ENCODE peak calls at places on chromosomes 3 and 15, in nine cellular contexts. P, S, I, Y, F, L, N, K and D are unnamed samples.

GRCh38 chr3:13027154-13027553 is 46.1 kb downstream of the IQSEC1 start:
- DNase-seq in P (peak), S (no peak), I (no peak), Y (no peak), F (no peak), L (no peak), N (no peak), K (no peak), D (no peak)

GRCh38 chr3:154427685-154428291 is 2.2 kb downstream of the GPR149 start:
- DNase-seq in P (no peak), S (no peak), I (no peak), Y (no peak), F (no peak), L (no peak), N (no peak), K (no peak), D (no peak)

GRCh38 chr3:52820741-52821140 is 9.7 kb downstream of the ITIH4 start:
- DNase-seq in P (no peak), S (no peak), I (peak), Y (no peak), F (no peak), L (no peak), N (no peak), K (peak), D (peak)

GRCh38 chr3:153734777-153735551 is 386.2 kb upstream of the ARHGEF26 start:
- DNase-seq in P (no peak), S (no peak), I (no peak), Y (no peak), F (no peak), L (no peak), N (no peak), K (no peak), D (no peak)

GRCh38 chr3:54818942-54819341 is 108.9 kb downstream of the LRTM1 start:
- DNase-seq in P (no peak), S (no peak), I (no peak), Y (no peak), F (no peak), L (no peak), N (no peak), K (no peak), D (no peak)

GRCh38 chr3:17985658-17986392 is 243.4 kb upstream of the TBC1D5 start:
- DNase-seq in P (no peak), S (no peak), I (no peak), Y (no peak), F (no peak), L (no peak), N (no peak), K (no peak), D (no peak)

GRCh38 chr3:195451373-195452000 is 8.7 kb upstream of the ACAP2 start:
- DNase-seq in P (no peak), S (no peak), I (no peak), Y (no peak), F (no peak), L (no peak), N (no peak), K (no peak), D (no peak)

GRCh38 chr3:143627336-143627735 is 220.9 kb downstream of the SLC9A9 start:
- DNase-seq in P (no peak), S (no peak), I (no peak), Y (no peak), F (no peak), L (no peak), N (no peak), K (no peak), D (no peak)

GRCh38 chr3:55894605-55895004 is 407.5 kb upstream of the WNT5A start:
- DNase-seq in P (no peak), S (no peak), I (no peak), Y (no peak), F (no peak), L (no peak), N (no peak), K (no peak), D (no peak)

GRCh38 chr3:33186524-33187367 is 31.9 kb downstream of the SUSD5 start:
- DNase-seq in P (no peak), S (no peak), I (no peak), Y (no peak), F (no peak), L (no peak), N (no peak), K (no peak), D (no peak)

GRCh38 chr3:48564022-48564421 is 441 bp upstream of the UCN2 start:
- DNase-seq in P (no peak), S (no peak), I (no peak), Y (no peak), F (peak), L (peak), N (no peak), K (peak), D (no peak)

GRCh38 chr15:101447561-101448071 is 41.9 kb downstream of the PCSK6 start:
- DNase-seq in P (peak), S (no peak), I (no peak), Y (no peak), F (no peak), L (no peak), N (no peak), K (no peak), D (no peak)

GRCh38 chr3:42608586-42608985 is 8.1 kb downstream of the NKTR start:
- DNase-seq in P (no peak), S (no peak), I (no peak), Y (peak), F (no peak), L (no peak), N (no peak), K (no peak), D (no peak)

GRCh38 chr15:48090666-48091065 is 30.1 kb upstream of the SLC24A5 start:
- DNase-seq in P (no peak), S (no peak), I (no peak), Y (no peak), F (no peak), L (no peak), N (no peak), K (no peak), D (no peak)

GRCh38 chr3:62101488-62101887 is 271.9 kb downstream of the FEZF2 start:
- DNase-seq in P (no peak), S (no peak), I (no peak), Y (no peak), F (no peak), L (no peak), N (no peak), K (no peak), D (no peak)

GRCh38 chr3:137010137-137010536 is 52.4 kb downstream of the IL20RB start:
- DNase-seq in P (no peak), S (no peak), I (no peak), Y (no peak), F (no peak), L (no peak), N (no peak), K (no peak), D (no peak)

GRCh38 chr15:75167588-75168076 is 34.0 kb upstream of the C15orf39 start:
- DNase-seq in P (no peak), S (no peak), I (no peak), Y (no peak), F (no peak), L (no peak), N (no peak), K (no peak), D (no peak)

GRCh38 chr3:45179163-45179562 is 33.0 kb upstream of the CDCP1 start:
- DNase-seq in P (peak), S (no peak), I (no peak), Y (no peak), F (no peak), L (no peak), N (no peak), K (no peak), D (no peak)

GRCh38 chr3:49456417-49456816 is 13.7 kb upstream of the DAG1 start:
- DNase-seq in P (no peak), S (no peak), I (no peak), Y (no peak), F (no peak), L (no peak), N (no peak), K (no peak), D (no peak)

GRCh38 chr15:48577495-48577894 is 68.0 kb downstream of the FBN1 start:
- DNase-seq in P (no peak), S (no peak), I (no peak), Y (no peak), F (no peak), L (no peak), N (no peak), K (no peak), D (no peak)

GRCh38 chr15:28111552-28111951 is 12.4 kb upstream of the OCA2 start:
- DNase-seq in P (peak), S (no peak), I (no peak), Y (no peak), F (no peak), L (no peak), N (no peak), K (no peak), D (no peak)

GRCh38 chr3:13427662-13428603 is 7.8 kb upstream of the NUP210 start:
- DNase-seq in P (no peak), S (no peak), I (no peak), Y (no peak), F (no peak), L (no peak), N (no peak), K (no peak), D (no peak)

GRCh38 chr3:178443634-178444033 is 92.6 kb upstream of the KCNMB2 start:
- DNase-seq in P (no peak), S (no peak), I (no peak), Y (no peak), F (no peak), L (no peak), N (no peak), K (no peak), D (no peak)

GRCh38 chr3:46162975-46163550 is 45.0 kb downstream of the CCR1 start:
- DNase-seq in P (no peak), S (no peak), I (no peak), Y (no peak), F (no peak), L (no peak), N (no peak), K (peak), D (no peak)

GRCh38 chr15:58864602-58865419 is 68.7 kb downstream of the SLTM start:
- DNase-seq in P (peak), S (no peak), I (peak), Y (no peak), F (no peak), L (no peak), N (no peak), K (no peak), D (no peak)

GRCh38 chr3:13496879-13497278 is 16.8 kb downstream of the HDAC11 start:
- DNase-seq in P (no peak), S (no peak), I (no peak), Y (no peak), F (no peak), L (no peak), N (no peak), K (no peak), D (no peak)

GRCh38 chr15:69554321-69554961 is 101.8 kb downstream of the RPLP1 start:
- DNase-seq in P (no peak), S (no peak), I (no peak), Y (no peak), F (no peak), L (peak), N (no peak), K (no peak), D (no peak)

GRCh38 chr3:155772801-155773200 is 27.9 kb upstream of the PLCH1 start:
- DNase-seq in P (no peak), S (no peak), I (no peak), Y (no peak), F (no peak), L (no peak), N (no peak), K (no peak), D (no peak)

GRCh38 chr3:128693696-128694095 is 32.3 kb upstream of the RAB7A start:
- DNase-seq in P (no peak), S (no peak), I (no peak), Y (no peak), F (no peak), L (no peak), N (no peak), K (no peak), D (no peak)

GRCh38 chr3:128701342-128702212 is 24.4 kb upstream of the RAB7A start:
- DNase-seq in P (no peak), S (no peak), I (no peak), Y (no peak), F (no peak), L (no peak), N (no peak), K (no peak), D (no peak)

GRCh38 chr3:128697336-128697735 is 28.6 kb upstream of the RAB7A start:
- DNase-seq in P (no peak), S (no peak), I (no peak), Y (no peak), F (no peak), L (no peak), N (no peak), K (no peak), D (no peak)

GRCh38 chr3:128702391-128702790 is 23.6 kb upstream of the RAB7A start:
- DNase-seq in P (no peak), S (no peak), I (no peak), Y (no peak), F (no peak), L (no peak), N (no peak), K (no peak), D (no peak)

DNA sequence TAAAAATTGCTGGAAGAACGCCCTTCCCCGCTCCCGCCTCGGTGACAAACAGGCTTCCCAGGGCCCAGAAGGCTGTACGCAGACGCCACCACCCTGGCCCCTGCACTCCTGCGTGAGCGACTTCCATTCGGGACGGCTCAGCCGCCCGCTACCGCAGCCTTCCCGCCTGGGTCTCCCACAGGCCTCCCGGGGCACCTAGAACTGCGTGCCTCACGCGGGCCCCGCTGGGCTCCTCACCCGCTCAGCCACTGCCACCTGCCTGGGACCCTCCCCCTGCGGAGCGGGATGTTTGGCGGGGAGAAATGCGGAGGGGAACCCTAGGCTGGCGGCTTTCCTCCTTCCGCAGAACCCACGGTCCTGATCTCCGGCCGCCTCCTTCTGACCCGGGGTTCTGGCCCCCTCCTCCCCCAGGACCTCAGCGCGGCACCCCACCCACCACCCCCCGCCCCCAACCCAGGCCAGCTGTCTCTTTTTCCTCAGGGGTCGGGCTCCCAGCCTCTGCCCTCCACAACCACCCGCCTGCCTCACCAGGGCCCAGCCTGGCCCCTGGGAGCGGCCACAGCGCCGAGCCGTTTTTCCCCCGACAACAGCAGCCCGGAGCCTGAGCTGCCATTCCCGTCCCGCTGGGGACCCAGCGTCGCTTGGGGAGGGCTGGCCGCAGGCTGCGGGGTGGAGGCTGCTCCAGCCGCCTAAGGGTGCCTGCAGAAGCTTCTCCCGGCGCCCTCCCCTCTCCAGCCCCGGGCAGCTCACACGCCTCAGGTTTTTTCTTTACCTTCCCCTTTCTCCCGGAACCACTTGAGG is 27.6 kb upstream of the RAB7A start:
- DNase-seq in P (peak), S (no peak), I (peak), Y (no peak), F (no peak), L (peak), N (no peak), K (no peak), D (peak)
- TF ChIP-seq POLR2AphosphoS5 in P (peak), S (peak), I (no peak), Y (no peak), F (no peak), L (no peak), N (no peak), K (no peak), D (no peak)

GRCh38 chr15:63402498-63403253 is 21.0 kb upstream of the CA12 start:
- DNase-seq in P (no peak), S (peak), I (no peak), Y (peak), F (no peak), L (no peak), N (no peak), K (no peak), D (no peak)
- TF ChIP-seq POLR2AphosphoS5 in P (no peak), S (no peak), I (no peak), Y (no peak), F (no peak), L (no peak), N (no peak), K (no peak), D (no peak)

DNA sequence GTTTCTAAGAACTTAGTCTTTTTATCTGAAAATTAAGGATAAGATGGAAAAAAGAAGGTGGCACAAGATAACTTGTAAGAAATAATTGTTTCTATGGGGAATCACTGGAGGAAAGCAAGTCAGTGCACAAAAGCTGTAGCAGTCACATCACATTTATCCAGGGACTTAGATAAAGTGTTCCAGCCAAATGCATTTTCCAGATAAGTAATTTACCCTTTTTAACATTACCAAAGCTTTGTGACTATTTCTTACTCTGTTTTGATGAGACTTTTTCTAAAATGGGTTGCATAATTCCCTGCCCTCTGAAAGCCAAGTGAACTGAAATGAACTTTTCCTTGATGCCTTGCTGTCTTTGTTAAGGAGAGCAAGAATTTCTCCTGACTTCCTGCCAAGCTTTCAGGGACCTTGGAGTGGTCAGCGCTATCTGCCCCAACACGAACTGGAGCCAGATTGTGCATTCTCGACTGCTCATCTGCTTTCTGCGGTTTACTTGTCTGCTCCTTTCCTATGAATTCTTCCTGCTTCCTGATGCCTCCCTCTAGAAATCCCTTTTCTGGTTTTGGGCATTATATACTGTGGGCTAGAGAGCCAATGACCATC is 34.9 kb downstream of the EIF4E3 start:
- DNase-seq in P (no peak), S (no peak), I (no peak), Y (no peak), F (no peak), L (no peak), N (peak), K (no peak), D (no peak)
- TF ChIP-seq POLR2AphosphoS5 in P (no peak), S (no peak), I (no peak), Y (no peak), F (no peak), L (no peak), N (peak), K (no peak), D (no peak)

DNA sequence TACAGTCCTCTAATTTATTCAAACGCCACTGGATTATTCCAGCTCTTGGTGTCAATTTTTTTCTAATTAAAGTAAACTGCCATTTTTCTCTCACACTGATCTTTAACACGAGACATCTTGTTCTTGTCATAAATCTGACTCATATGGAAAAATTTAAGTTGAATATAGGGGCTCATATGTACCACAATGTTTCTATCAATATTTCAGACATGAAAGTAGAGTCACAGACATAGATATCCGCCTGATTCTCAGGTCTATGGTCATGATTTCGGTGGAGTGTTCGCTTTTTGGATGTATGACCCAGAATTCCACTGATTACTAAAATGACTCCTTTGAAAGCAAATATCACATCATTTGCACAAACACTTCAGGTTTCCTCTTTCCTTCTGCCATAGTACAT is 552.8 kb downstream of the FOXP1 start:
- DNase-seq in P (no peak), S (no peak), I (no peak), Y (no peak), F (no peak), L (no peak), N (no peak), K (no peak), D (no peak)
- TF ChIP-seq POLR2AphosphoS5 in P (no peak), S (no peak), I (no peak), Y (no peak), F (no peak), L (no peak), N (no peak), K (no peak), D (no peak)

DNA sequence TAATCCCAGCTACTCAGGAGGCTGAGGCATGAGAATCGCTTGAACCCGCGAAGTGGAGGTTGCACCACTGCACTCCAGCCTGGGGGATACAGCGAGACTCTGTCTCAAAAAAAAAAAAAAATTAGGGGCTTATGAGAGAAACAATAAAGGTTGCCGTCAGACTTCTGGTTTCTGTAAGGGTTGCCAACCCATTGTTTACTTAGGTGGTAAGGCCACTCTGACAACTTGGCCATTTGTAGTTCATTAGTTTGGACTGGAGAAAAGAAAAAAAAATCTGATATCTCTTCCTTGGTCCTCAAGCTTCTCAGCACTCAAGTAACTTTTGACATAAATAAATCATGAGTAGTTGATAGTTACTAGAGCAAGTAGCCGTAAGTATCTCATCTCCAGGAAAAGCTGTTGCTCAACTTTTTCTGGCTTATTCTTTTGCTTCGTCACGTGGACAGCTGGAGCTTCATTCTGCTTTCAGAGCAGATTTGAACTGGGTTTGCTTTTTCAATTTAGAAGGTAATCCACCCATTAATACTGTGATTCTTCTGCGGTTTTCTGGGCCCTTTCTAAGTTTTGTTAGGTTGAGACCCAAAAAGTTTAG is 9.4 kb downstream of the SNX1 start:
- DNase-seq in P (no peak), S (no peak), I (no peak), Y (peak), F (no peak), L (no peak), N (no peak), K (no peak), D (no peak)
- TF ChIP-seq POLR2AphosphoS5 in P (no peak), S (no peak), I (no peak), Y (no peak), F (no peak), L (no peak), N (peak), K (no peak), D (no peak)